ENCODE peak calls at places on chromosomes 1 and 21, in six cellular contexts. Z is EL, C is HFFc6, O is T47D, F is suprapubic skin, A is ELR. K is an unnamed sample.

GRCh38 chr1:244705268-244706234 is 52.6 kb downstream of the DESI2 start:
- DNase-seq in A (no peak), F (no peak), C (no peak), O (no peak), Z (no peak), K (no peak)

GRCh38 chr1:2789986-2790581 is 11.4 kb downstream of the TTC34 start:
- DNase-seq in C (no peak), F (peak), Z (no peak), O (no peak), A (no peak), K (no peak)

GRCh38 chr1:1162597-1163537 is 10.8 kb upstream of the TTLL10 start:
- DNase-seq in Z (no peak), C (no peak), F (no peak), A (no peak), O (peak), K (no peak)

GRCh38 chr1:64196074-64196869 is 7.2 kb upstream of the UBE2U start:
- DNase-seq in F (no peak), Z (no peak), A (no peak), O (no peak), C (no peak), K (no peak)

GRCh38 chr1:202293620-202294019 is 48.1 kb downstream of the UBE2T start:
- DNase-seq in O (no peak), Z (no peak), A (no peak), C (no peak), F (no peak), K (no peak)

GRCh38 chr1:154154534-154155181 is at the start of gene NUP210L:
- DNase-seq in Z (no peak), F (no peak), C (no peak), A (no peak), O (no peak), K (peak)

GRCh38 chr21:31198575-31198974 is 145.5 kb downstream of the TIAM1 start:
- DNase-seq in O (peak), C (peak), Z (peak), A (peak), F (no peak), K (peak)

GRCh38 chr1:170856455-170856854 is 78.9 kb upstream of the MROH9 start:
- DNase-seq in F (no peak), O (no peak), Z (peak), C (no peak), A (no peak), K (no peak)

GRCh38 chr1:226610671-226611070 is 62.1 kb downstream of the STUM start:
- DNase-seq in A (no peak), Z (no peak), O (no peak), F (no peak), C (no peak), K (no peak)

K was measured in IMR-90.